ENCODE peak calls at places on chromosomes 5 and 9, in five cellular contexts. Q, L, U, C and R are unnamed samples.

GRCh38 chr5:122093415-122093814 is 15.4 kb upstream of the LOX start:
- DNase-seq in C (no peak), L (no peak), U (no peak), Q (no peak), R (no peak)

GRCh38 chr9:114047717-114048116 is 30.4 kb downstream of the AMBP start:
- DNase-seq in U (peak), C (no peak), L (peak), Q (peak), R (peak)

GRCh38 chr5:74903165-74903787 is 37.1 kb upstream of the FAM169A start:
- DNase-seq in U (no peak), Q (peak), L (no peak), C (no peak), R (no peak)

GRCh38 chr9:124001445-124001799 is 10.1 kb upstream of the LHX2 start:
- DNase-seq in C (no peak), U (no peak), L (no peak), Q (no peak), R (no peak)

GRCh38 chr9:138043411-138044345 is 166.1 kb downstream of the CACNA1B start:
- DNase-seq in U (peak), Q (no peak), L (no peak), C (no peak), R (peak)

GRCh38 chr9:109956811-109957440 is 176.9 kb downstream of the PALM2AKAP2 start:
- DNase-seq in U (no peak), Q (no peak), C (no peak), L (no peak), R (no peak)

GRCh38 chr9:82938426-82938825 is 124.5 kb downstream of the RASEF start:
- DNase-seq in U (no peak), Q (no peak), L (no peak), C (no peak), R (no peak)

GRCh38 chr5:71629950-71630349 is 42.8 kb downstream of the MCCC2 start:
- DNase-seq in Q (no peak), L (no peak), U (no peak), C (no peak), R (no peak)

GRCh38 chr9:26219961-26220360 is 541.7 kb upstream of the TUSC1 start:
- DNase-seq in C (no peak), Q (peak), U (no peak), L (no peak), R (no peak)

GRCh38 chr9:84079994-84080393 is 99.4 kb downstream of the RMI1 start:
- DNase-seq in C (no peak), U (no peak), Q (no peak), L (no peak), R (no peak)

GRCh38 chr9:12876872-12877271 is 102.1 kb downstream of the LURAP1L start:
- DNase-seq in L (peak), C (no peak), U (no peak), Q (no peak), R (no peak)

GRCh38 chr9:131923132-131923671 is 156.5 kb downstream of the MED27 start:
- DNase-seq in C (no peak), U (no peak), L (no peak), Q (no peak), R (no peak)
- H3K4me3 ChIP-seq in C (no peak), U (no peak), L (no peak), Q (no peak), R (no peak)

DNA sequence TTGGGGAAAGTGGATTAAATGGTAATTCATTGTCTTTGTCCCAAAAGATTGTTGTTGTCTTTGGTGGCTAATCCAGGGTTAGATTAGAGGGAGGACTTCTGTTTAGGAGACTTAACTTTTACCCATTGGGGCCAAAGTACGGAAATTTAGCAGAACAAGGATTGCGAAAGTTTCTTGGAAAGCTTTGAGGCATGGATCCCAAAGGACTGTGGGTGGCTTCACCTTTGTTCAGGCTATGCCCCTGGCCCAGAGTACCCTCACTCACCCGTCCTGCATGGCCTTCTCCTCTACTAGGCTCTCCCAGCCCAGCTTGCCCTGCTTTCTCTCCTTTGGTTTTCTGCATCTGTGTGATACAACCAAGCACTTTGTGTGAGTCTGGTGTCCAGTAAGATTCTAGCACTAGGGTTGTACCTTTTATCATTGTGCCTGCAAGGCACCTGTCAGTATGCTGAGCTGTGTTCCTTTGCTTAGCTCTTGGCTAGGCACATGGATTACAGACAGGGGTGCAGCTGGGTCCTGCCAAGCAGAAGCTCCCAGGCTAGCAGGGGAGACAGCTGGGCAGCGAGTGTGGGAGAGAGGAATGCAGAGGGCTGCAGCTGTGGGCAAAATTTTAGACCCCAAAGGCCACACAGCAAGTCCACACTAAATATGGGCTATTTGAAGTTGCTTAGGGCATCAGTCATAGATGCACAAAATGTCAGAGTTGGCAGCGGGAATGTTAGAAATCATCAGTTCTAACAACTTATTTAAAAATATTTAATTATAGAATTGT is 3.2 kb downstream of the PPARGC1B start:
- DNase-seq in L (no peak), U (peak), Q (no peak), C (no peak), R (no peak)
- H3K4me3 ChIP-seq in L (no peak), U (peak), Q (no peak), C (no peak), R (peak)

GRCh38 chr5:95858023-95858461 is 35.5 kb upstream of the GLRX start:
- DNase-seq in L (peak), Q (no peak), U (no peak), C (peak), R (no peak)

GRCh38 chr5:95858661-95859326 is 36.3 kb upstream of the GLRX start:
- DNase-seq in L (peak), C (peak), Q (peak), U (peak), R (no peak)

GRCh38 chr5:95857185-95857945 is 34.8 kb upstream of the GLRX start:
- DNase-seq in Q (no peak), U (peak), C (peak), L (peak), R (peak)

GRCh38 chr5:95861221-95861857 is 38.8 kb upstream of the GLRX start:
- DNase-seq in L (peak), C (peak), Q (no peak), U (peak), R (peak)

DNA sequence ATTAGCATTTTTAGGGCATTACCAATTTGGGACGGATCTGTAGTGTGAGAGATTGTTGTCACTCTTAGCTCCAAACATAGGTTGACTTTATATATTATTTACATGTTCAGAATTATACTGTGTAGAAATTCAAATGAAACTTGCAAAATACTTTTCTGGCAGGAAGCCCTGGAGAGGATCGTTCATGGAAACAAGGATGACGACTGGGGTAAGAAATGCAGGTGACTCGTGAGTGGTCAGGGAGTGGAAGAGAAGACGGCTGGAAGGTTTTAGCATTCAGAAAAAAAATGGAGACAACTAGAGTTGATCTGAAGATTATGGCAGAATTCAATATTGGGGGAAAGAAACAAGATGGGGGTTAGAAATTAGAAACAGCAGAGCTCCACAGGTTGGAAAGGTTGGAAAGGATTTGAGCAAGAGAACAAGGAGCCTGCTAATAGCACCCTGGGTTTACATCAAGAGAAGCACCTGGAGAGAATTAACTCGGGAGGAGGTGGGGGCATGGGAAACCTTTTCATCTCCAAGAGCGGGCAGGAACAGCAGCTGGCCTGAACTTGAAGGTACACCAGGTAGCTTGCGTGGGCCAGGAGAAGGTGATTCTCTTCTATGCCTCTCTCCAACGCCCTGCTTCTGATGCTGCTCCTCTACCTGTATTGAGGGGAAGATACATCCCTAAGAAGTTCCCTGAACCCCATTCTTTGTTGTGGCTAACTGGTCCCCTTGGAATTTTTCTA is 37.0 kb upstream of the GLRX start:
- DNase-seq in U (no peak), C (no peak), L (no peak), Q (no peak), R (no peak)
- H3K4me3 ChIP-seq in U (peak), C (no peak), L (no peak), Q (peak), R (peak)

GRCh38 chr9:90907790-90908189 is 106.2 kb downstream of the SYK start:
- DNase-seq in Q (no peak), U (no peak), L (no peak), C (no peak), R (no peak)

GRCh38 chr9:90905079-90905478 is 103.5 kb downstream of the SYK start:
- DNase-seq in U (no peak), L (no peak), Q (no peak), C (peak), R (no peak)

GRCh38 chr9:90905822-90906221 is 104.2 kb downstream of the SYK start:
- DNase-seq in L (no peak), U (no peak), Q (no peak), C (no peak), R (no peak)

GRCh38 chr9:90906316-90907055 is 104.9 kb downstream of the SYK start:
- DNase-seq in C (no peak), L (no peak), U (no peak), Q (no peak), R (no peak)

DNA sequence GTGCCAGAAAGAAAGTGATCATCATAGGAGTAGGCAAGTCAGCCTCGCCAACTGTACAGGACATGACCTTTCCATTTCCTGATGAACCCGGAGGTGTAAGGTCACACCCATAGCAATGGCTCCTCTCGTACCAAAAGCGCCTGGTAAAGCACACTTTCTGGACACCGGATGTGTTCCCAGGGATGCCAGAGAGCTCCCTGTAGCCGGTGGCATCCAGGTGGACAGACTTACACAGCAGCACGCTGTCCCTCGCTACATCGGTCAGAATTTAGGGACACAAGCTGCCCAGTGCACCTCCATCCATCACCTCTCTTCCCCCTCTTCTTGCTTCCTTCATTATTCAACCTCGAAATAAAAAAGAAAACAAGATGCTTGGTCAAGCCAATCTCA is 105.4 kb downstream of the SYK start:
- DNase-seq in Q (no peak), U (no peak), L (no peak), C (no peak), R (no peak)
- H3K4me3 ChIP-seq in Q (no peak), U (no peak), L (no peak), C (no peak), R (no peak)

GRCh38 chr5:141322261-141322660 is 1.7 kb upstream of the TAF7 start:
- DNase-seq in Q (no peak), C (no peak), U (no peak), L (no peak), R (no peak)

GRCh38 chr5:141313711-141314110 is 6.9 kb downstream of the TAF7 start:
- DNase-seq in U (no peak), C (no peak), L (no peak), Q (no peak), R (no peak)

GRCh38 chr5:141319699-141320098 is 885 bp downstream of the TAF7 start:
- DNase-seq in L (no peak), U (no peak), C (no peak), Q (no peak), R (no peak)

GRCh38 chr5:141320225-141321169 is at the start of gene TAF7:
- DNase-seq in U (peak), C (peak), Q (peak), L (peak), R (no peak)

GRCh38 chr5:141319202-141319601 is 1.4 kb downstream of the TAF7 start:
- DNase-seq in U (no peak), Q (no peak), C (no peak), L (no peak), R (no peak)
- H3K4me3 ChIP-seq in U (no peak), Q (peak), C (no peak), L (no peak), R (no peak)

GRCh38 chr5:131548190-131548589 is 86.8 kb downstream of the RAPGEF6 start:
- DNase-seq in L (peak), C (no peak), U (no peak), Q (no peak), R (no peak)
- H3K4me3 ChIP-seq in L (no peak), C (no peak), U (no peak), Q (no peak), R (no peak)

GRCh38 chr5:176533894-176534611 is 3.1 kb downstream of the RNF44 start:
- DNase-seq in Q (no peak), L (peak), U (no peak), C (no peak), R (no peak)
- H3K4me3 ChIP-seq in Q (peak), L (no peak), U (peak), C (no peak), R (peak)

GRCh38 chr5:176650354-176650884 is 3.1 kb downstream of the TSPAN17 start:
- DNase-seq in Q (no peak), L (no peak), U (no peak), C (no peak), R (no peak)

GRCh38 chr5:176652136-176652535 is 4.9 kb downstream of the TSPAN17 start:
- DNase-seq in Q (peak), C (no peak), L (no peak), U (no peak), R (no peak)

GRCh38 chr5:176653401-176653800 is 6.1 kb downstream of the TSPAN17 start:
- DNase-seq in Q (no peak), L (no peak), U (no peak), C (no peak), R (no peak)

GRCh38 chr5:176653986-176654385 is 6.7 kb downstream of the TSPAN17 start:
- DNase-seq in L (no peak), U (no peak), C (no peak), Q (no peak), R (no peak)

DNA sequence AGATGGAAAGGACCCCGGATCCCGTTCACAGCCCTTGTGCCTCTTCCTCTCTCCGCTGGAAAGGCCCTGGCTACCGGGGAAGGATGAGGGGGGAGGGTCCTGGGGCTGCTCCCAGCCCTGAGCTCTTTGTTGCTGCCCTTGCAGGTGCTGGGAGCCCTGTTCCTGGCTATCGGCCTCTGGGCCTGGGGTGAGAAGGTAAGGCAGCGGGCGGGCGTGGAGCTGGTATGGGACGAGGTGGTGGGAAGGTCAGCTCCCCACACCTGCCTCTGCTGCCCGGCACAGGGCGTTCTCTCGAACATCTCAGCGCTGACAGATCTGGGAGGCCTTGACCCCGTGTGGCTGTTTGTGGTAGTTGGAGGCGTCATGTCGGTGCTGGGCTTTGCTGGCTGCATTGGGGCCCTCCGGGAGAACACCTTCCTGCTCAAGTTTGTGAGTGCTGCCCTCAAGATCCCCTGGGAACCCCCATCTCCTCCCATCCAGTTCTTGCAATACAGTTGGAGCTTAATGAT is 4.2 kb downstream of the TSPAN17 start:
- DNase-seq in L (no peak), U (no peak), Q (no peak), C (no peak), R (no peak)
- H3K4me3 ChIP-seq in L (no peak), U (no peak), Q (no peak), C (no peak), R (no peak)